ENCODE peak calls at places on chromosome 14, in ten cellular contexts. Z, E, Y, C, X, G, I, M, J and P are unnamed samples.

GRCh38 chr14:52355016-52355430 is 40.9 kb downstream of the PTGER2 start:
- DNase-seq in Z (peak; percentile 92), E (peak; percentile 92), Y (peak; percentile 87), C (no peak), X (no peak), G (no peak), I (peak; percentile 95), M (no peak), J (no peak), P (no peak)

GRCh38 chr14:36027354-36027753 is 149.2 kb downstream of the PTCSC3 start:
- DNase-seq in Z (no peak), E (no peak), Y (peak; percentile 13), C (no peak), X (no peak), G (no peak), I (no peak), M (no peak), J (no peak), P (no peak)

GRCh38 chr14:32078030-32078793 is 1.1 kb downstream of the ARHGAP5 start:
- DNase-seq in Z (peak; percentile 56), E (peak; percentile 9), Y (peak; percentile 50), C (peak; percentile 74), X (peak; percentile 12), G (peak; percentile 50), I (peak; percentile 39), M (peak; percentile 50), J (no peak), P (no peak)

GRCh38 chr14:23057757-23058653 is 685 bp upstream of the CDH24 start:
- DNase-seq in Z (peak; percentile 86), E (peak; percentile 65), Y (peak; percentile 87), C (peak; percentile 93), X (peak; percentile 95), G (peak; percentile 89), I (peak; percentile 90), M (peak; percentile 88), J (peak; percentile 80), P (peak; percentile 43)

GRCh38 chr14:64465208-64465821 is at the start of gene AKAP5:
- DNase-seq in Z (peak; percentile 34), E (no peak), Y (peak; percentile 31), C (peak; percentile 74), X (peak; percentile 92), G (peak; percentile 54), I (peak; percentile 53), M (peak; percentile 39), J (peak; percentile 49), P (no peak)

GRCh38 chr14:65303185-65303901 is 109.2 kb upstream of the FUT8 start:
- DNase-seq in Z (peak; percentile 39), E (peak; percentile 20), Y (peak; percentile 59), C (no peak), X (no peak), G (no peak), I (peak; percentile 89), M (no peak), J (no peak), P (no peak)

GRCh38 chr14:88326352-88327103 is 3.5 kb upstream of the KCNK10 start:
- DNase-seq in Z (no peak), E (no peak), Y (no peak), C (no peak), X (peak; percentile 49), G (no peak), I (no peak), M (no peak), J (no peak), P (no peak)

GRCh38 chr14:68630081-68630571 is 162.7 kb downstream of the ZFP36L1 start:
- DNase-seq in Z (no peak), E (no peak), Y (no peak), C (no peak), X (no peak), G (no peak), I (no peak), M (no peak), J (no peak), P (no peak)

GRCh38 chr14:30681752-30682355 is 59.7 kb downstream of the SCFD1 start:
- DNase-seq in Z (peak; percentile 17), E (no peak), Y (peak; percentile 26), C (no peak), X (no peak), G (no peak), I (peak; percentile 38), M (no peak), J (no peak), P (no peak)

GRCh38 chr14:64970041-64970440 is 2.1 kb downstream of the RAB15 start:
- DNase-seq in Z (no peak), E (no peak), Y (no peak), C (no peak), X (no peak), G (no peak), I (no peak), M (no peak), J (no peak), P (no peak)

GRCh38 chr14:69535230-69535848 is 39.3 kb downstream of the CCDC177 start:
- DNase-seq in Z (peak; percentile 70), E (peak; percentile 36), Y (peak; percentile 66), C (no peak), X (peak; percentile 67), G (no peak), I (peak; percentile 71), M (peak; percentile 68), J (no peak), P (no peak)

GRCh38 chr14:68856572-68856971 is 63.7 kb upstream of the ZFP36L1 start:
- DNase-seq in Z (no peak), E (no peak), Y (no peak), C (no peak), X (no peak), G (no peak), I (no peak), M (no peak), J (no peak), P (no peak)

GRCh38 chr14:70282666-70283065 is 76.8 kb downstream of the COX16 start:
- DNase-seq in Z (no peak), E (no peak), Y (no peak), C (no peak), X (no peak), G (no peak), I (no peak), M (no peak), J (no peak), P (no peak)

GRCh38 chr14:63130531-63130930 is 73.7 kb upstream of the RHOJ start:
- DNase-seq in Z (no peak), E (no peak), Y (no peak), C (no peak), X (no peak), G (no peak), I (no peak), M (no peak), J (no peak), P (no peak)

DNA sequence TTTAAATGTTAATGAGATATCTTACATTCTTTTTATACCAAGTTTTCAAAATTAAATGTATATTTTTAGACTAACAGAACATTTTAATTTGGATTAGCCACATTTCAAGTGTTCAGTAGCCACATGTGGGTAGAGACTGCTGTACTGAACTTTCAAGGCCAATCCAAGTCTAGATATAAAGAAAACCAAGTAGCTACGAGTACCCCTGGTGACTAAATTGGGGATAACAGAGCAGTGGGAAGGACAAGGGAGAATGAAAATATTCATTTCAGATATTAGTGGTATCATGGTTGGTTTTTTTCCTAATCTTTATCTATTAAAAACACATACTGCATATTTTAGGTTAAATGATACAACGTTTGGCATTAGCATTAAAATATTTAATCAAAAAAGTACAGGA is 69.4 kb upstream of the RHOJ start:
- DNase-seq in Z (peak; percentile 11), E (no peak), Y (no peak), C (no peak), X (no peak), G (no peak), I (peak; percentile 48), M (no peak), J (no peak), P (no peak)
- TF ChIP-seq CTCF in Z (peak; percentile 48), E (no peak), Y (peak; percentile 46), C (no peak), X (peak; percentile 60), G (peak; percentile 23), I (peak; percentile 58), M (no peak), J (no peak), P (peak; percentile 34)

GRCh38 chr14:105351410-105351809 is 36.9 kb downstream of the PACS2 start:
- DNase-seq in Z (no peak), E (no peak), Y (no peak), C (no peak), X (no peak), G (no peak), I (no peak), M (no peak), J (no peak), P (no peak)

GRCh38 chr14:105353163-105353562 is 38.6 kb downstream of the PACS2 start:
- DNase-seq in Z (no peak), E (no peak), Y (no peak), C (no peak), X (no peak), G (no peak), I (no peak), M (no peak), J (no peak), P (no peak)

GRCh38 chr14:105350450-105351244 is 36.1 kb downstream of the PACS2 start:
- DNase-seq in Z (no peak), E (no peak), Y (no peak), C (no peak), X (no peak), G (no peak), I (no peak), M (no peak), J (no peak), P (no peak)

GRCh38 chr14:105349992-105350391 is 35.4 kb downstream of the PACS2 start:
- DNase-seq in Z (no peak), E (no peak), Y (no peak), C (no peak), X (no peak), G (no peak), I (no peak), M (no peak), J (no peak), P (no peak)

GRCh38 chr14:105351920-105352871 is 37.6 kb downstream of the PACS2 start:
- DNase-seq in Z (peak; percentile 91), E (peak; percentile 78), Y (peak; percentile 93), C (peak; percentile 86), X (peak; percentile 85), G (peak; percentile 83), I (peak; percentile 92), M (peak; percentile 92), J (peak; percentile 83), P (peak; percentile 66)
- TF ChIP-seq CTCF in Z (peak; percentile 87), E (peak; percentile 93), Y (peak; percentile 82), C (peak; percentile 65), X (peak; percentile 78), G (peak; percentile 88), I (peak; percentile 81), M (peak; percentile 90), J (peak; percentile 76), P (peak; percentile 97)

GRCh38 chr14:74712499-74713394 is at the start of the genes AREL1 and FCF1:
- DNase-seq in Z (peak; percentile 90), E (peak; percentile 80), Y (peak; percentile 92), C (peak; percentile 71), X (peak; percentile 80), G (peak; percentile 79), I (peak; percentile 93), M (peak; percentile 87), J (peak; percentile 74), P (peak; percentile 77)
- TF ChIP-seq CTCF in Z (no peak), E (no peak), Y (no peak), C (no peak), X (no peak), G (no peak), I (no peak), M (no peak), J (no peak), P (no peak)

GRCh38 chr14:100434911-100435455 is 111.8 kb downstream of the SLC25A47 start:
- DNase-seq in Z (no peak), E (no peak), Y (no peak), C (no peak), X (no peak), G (no peak), I (no peak), M (no peak), J (no peak), P (no peak)
- TF ChIP-seq CTCF in Z (no peak), E (no peak), Y (no peak), C (no peak), X (no peak), G (no peak), I (no peak), M (no peak), J (no peak), P (no peak)